ENCODE peak calls at places on chromosomes 4 and X, in five cellular contexts. I is Kasumi-1; A is left cardiac atrium; F is stimulated activated CD4-positive, alpha-beta T cell treated with anti-CD3 and anti-CD28 coated beads, Interleukin-2, amount 100 ng/mL, for 4 hours; R is endothelial cell. D is an unnamed sample.

GRCh38 chr4:108170729-108171540 is 2.2 kb upstream of the LEF1 start:
- DNase-seq in I (no peak), A (no peak), F (no peak), R (no peak), D (no peak)

GRCh38 chrX:3711331-3711917 is 2.0 kb downstream of the PRKX start:
- DNase-seq in I (peak; percentile 19), A (peak; percentile 43), F (no peak), R (no peak), D (no peak)

GRCh38 chr4:26126135-26126718 is 194.6 kb upstream of the RBPJ start:
- DNase-seq in I (peak; percentile 47), A (no peak), F (no peak), R (no peak), D (no peak)

GRCh38 chr4:67896421-67897065 is 12.7 kb upstream of the TMPRSS11D start:
- DNase-seq in I (no peak), A (no peak), F (no peak), R (no peak), D (no peak)

GRCh38 chr4:187283306-187283705 is 559.6 kb upstream of the FAT1 start:
- DNase-seq in I (no peak), A (no peak), F (no peak), R (no peak), D (no peak)

GRCh38 chr4:17072483-17072882 is 174.0 kb upstream of the LDB2 start:
- DNase-seq in I (no peak), A (no peak), F (no peak), R (no peak), D (no peak)

GRCh38 chr4:13276357-13276756 is 207.8 kb downstream of the RAB28 start:
- DNase-seq in I (no peak), A (no peak), F (no peak), R (no peak), D (no peak)

GRCh38 chr4:78622253-78622979 is 70.8 kb downstream of the ANXA3 start:
- DNase-seq in I (no peak), A (no peak), F (no peak), R (no peak), D (no peak)

GRCh38 chr4:99366491-99366890 is 13.9 kb upstream of the ADH1C start:
- DNase-seq in I (no peak), A (no peak), F (no peak), R (no peak), D (no peak)

GRCh38 chr4:98510757-98511517 is 147.5 kb downstream of the TSPAN5 start:
- DNase-seq in I (peak; percentile 39), A (no peak), F (no peak), R (no peak), D (no peak)

GRCh38 chr4:31037714-31038113 is 317.5 kb downstream of the PCDH7 start:
- DNase-seq in I (no peak), A (no peak), F (no peak), R (no peak), D (no peak)

GRCh38 chr4:126697748-126698147 is 935.0 kb upstream of the INTU start:
- DNase-seq in I (no peak), A (no peak), F (no peak), R (no peak), D (no peak)

GRCh38 chr4:52950226-52950625 is 88.1 kb downstream of the RASL11B start:
- DNase-seq in I (no peak), A (no peak), F (no peak), R (no peak), D (no peak)

GRCh38 chrX:42846741-42847140 is 68.8 kb upstream of the PPP1R2C start:
- DNase-seq in I (no peak), A (no peak), F (no peak), R (no peak), D (no peak)

GRCh38 chr4:38154251-38154650 is 194.1 kb downstream of the PTTG2 start:
- DNase-seq in I (no peak), A (no peak), F (no peak), R (no peak), D (no peak)

GRCh38 chrX:45842916-45843315 is 642.2 kb upstream of the DIPK2B start:
- DNase-seq in I (no peak), A (no peak), F (no peak), R (no peak), D (no peak)

GRCh38 chrX:38275615-38276014 is 51.7 kb downstream of the RPGR start:
- DNase-seq in I (no peak), A (no peak), F (no peak), R (no peak), D (no peak)

GRCh38 chrX:40262641-40263560 is 165.1 kb upstream of the BCOR start:
- DNase-seq in I (no peak), A (no peak), F (no peak), R (no peak), D (no peak)

GRCh38 chrX:77658886-77659285 is 127.1 kb downstream of the ATRX start:
- DNase-seq in I (no peak), A (no peak), F (no peak), R (no peak), D (no peak)

D was measured in osteocyte.